ENCODE peak calls at places on chromosomes 2 and 18, in four cellular contexts. One of them, this sample, is unnamed.

GRCh38 chr18:49794740-49795139 is 18.6 kb downstream of the ACAA2 start:
- DNase-seq in K562: no peak
- DNase-seq in SK-N-SH: no peak
- DNase-seq in HepG2: no peak
- DNase-seq in this sample: no peak

GRCh38 chr2:128505150-128505490 is 186.5 kb upstream of the HS6ST1 start:
- DNase-seq in K562: no peak
- DNase-seq in SK-N-SH: no peak
- DNase-seq in HepG2: no peak
- DNase-seq in this sample: no peak

GRCh38 chr2:127968610-127969339 is 59.1 kb downstream of the SAP130 start:
- DNase-seq in K562: no peak
- DNase-seq in SK-N-SH: no peak
- DNase-seq in HepG2: no peak
- DNase-seq in this sample: no peak

GRCh38 chr2:37682473-37682872 is 11.0 kb upstream of the CDC42EP3 start:
- DNase-seq in K562: peak; percentile 21
- DNase-seq in SK-N-SH: no peak
- DNase-seq in HepG2: no peak
- DNase-seq in this sample: no peak

GRCh38 chr2:85584354-85584856 is at the start of gene VAMP5:
- DNase-seq in K562: no peak
- DNase-seq in SK-N-SH: peak; percentile 85
- DNase-seq in HepG2: peak; percentile 79
- DNase-seq in this sample: no peak

GRCh38 chr2:160484859-160485520 is 8.6 kb downstream of the RBMS1 start:
- DNase-seq in K562: no peak
- DNase-seq in SK-N-SH: no peak
- DNase-seq in HepG2: no peak
- DNase-seq in this sample: no peak

GRCh38 chr2:111157071-111157661 is 36.5 kb downstream of the BCL2L11 start:
- DNase-seq in K562: no peak
- DNase-seq in SK-N-SH: no peak
- DNase-seq in HepG2: no peak
- DNase-seq in this sample: no peak

GRCh38 chr18:10304853-10305252 is 149.6 kb upstream of the APCDD1 start:
- DNase-seq in K562: no peak
- DNase-seq in SK-N-SH: no peak
- DNase-seq in HepG2: no peak
- DNase-seq in this sample: no peak

GRCh38 chr2:120937736-120938131 is 202.1 kb downstream of the GLI2 start:
- DNase-seq in K562: no peak
- DNase-seq in SK-N-SH: no peak
- DNase-seq in HepG2: no peak
- DNase-seq in this sample: no peak

GRCh38 chr2:206392118-206392517 is 51.2 kb upstream of the ADAM23 start:
- DNase-seq in K562: peak; percentile 24
- DNase-seq in SK-N-SH: peak; percentile 75
- DNase-seq in HepG2: peak; percentile 62
- DNase-seq in this sample: peak; percentile 41

GRCh38 chr2:153431114-153431513 is 47.4 kb downstream of the RPRM start:
- DNase-seq in K562: no peak
- DNase-seq in SK-N-SH: no peak
- DNase-seq in HepG2: no peak
- DNase-seq in this sample: no peak

GRCh38 chr2:218013289-218013688 is 10.5 kb upstream of the TNS1 start:
- DNase-seq in K562: no peak
- DNase-seq in SK-N-SH: no peak
- DNase-seq in HepG2: no peak
- DNase-seq in this sample: no peak

GRCh38 chr2:121360566-121361300 is 75.7 kb upstream of the TFCP2L1 start:
- DNase-seq in K562: no peak
- DNase-seq in SK-N-SH: no peak
- DNase-seq in HepG2: no peak
- DNase-seq in this sample: peak; percentile 6

GRCh38 chr2:224263571-224264043 is 138.3 kb downstream of the FAM124B start:
- DNase-seq in K562: no peak
- DNase-seq in SK-N-SH: no peak
- DNase-seq in HepG2: no peak
- DNase-seq in this sample: no peak

GRCh38 chr2:121887513-121888188 is 132.2 kb downstream of the TSN start:
- DNase-seq in K562: no peak
- DNase-seq in SK-N-SH: no peak
- DNase-seq in HepG2: no peak
- DNase-seq in this sample: no peak

GRCh38 chr2:219025637-219026585 is 15.4 kb downstream of the CFAP65 start:
- DNase-seq in K562: no peak
- DNase-seq in SK-N-SH: no peak
- DNase-seq in HepG2: no peak
- DNase-seq in this sample: no peak

GRCh38 chr2:10833021-10833420 is 20.4 kb upstream of the PDIA6 start:
- DNase-seq in K562: no peak
- DNase-seq in SK-N-SH: no peak
- DNase-seq in HepG2: no peak
- DNase-seq in this sample: no peak

GRCh38 chr18:4352746-4353522 is 102.2 kb downstream of the DLGAP1 start:
- DNase-seq in K562: no peak
- DNase-seq in SK-N-SH: no peak
- DNase-seq in HepG2: no peak
- DNase-seq in this sample: no peak

GRCh38 chr18:23721711-23722479 is 32.6 kb downstream of the LAMA3 start:
- DNase-seq in K562: no peak
- DNase-seq in SK-N-SH: no peak
- DNase-seq in HepG2: no peak
- DNase-seq in this sample: no peak

GRCh38 chr2:150528861-150529801 is 41.7 kb upstream of the RND3 start:
- DNase-seq in K562: no peak
- DNase-seq in SK-N-SH: no peak
- DNase-seq in HepG2: no peak
- DNase-seq in this sample: peak; percentile 15

GRCh38 chr18:68764016-68764415 is 33.9 kb upstream of the CCDC102B start:
- DNase-seq in K562: no peak
- DNase-seq in SK-N-SH: no peak
- DNase-seq in HepG2: no peak
- DNase-seq in this sample: no peak
- TF ChIP-seq JUND in K562: no peak
- TF ChIP-seq JUND in SK-N-SH: no peak
- TF ChIP-seq JUND in HepG2: no peak
- TF ChIP-seq JUND in this sample: no peak

DNA sequence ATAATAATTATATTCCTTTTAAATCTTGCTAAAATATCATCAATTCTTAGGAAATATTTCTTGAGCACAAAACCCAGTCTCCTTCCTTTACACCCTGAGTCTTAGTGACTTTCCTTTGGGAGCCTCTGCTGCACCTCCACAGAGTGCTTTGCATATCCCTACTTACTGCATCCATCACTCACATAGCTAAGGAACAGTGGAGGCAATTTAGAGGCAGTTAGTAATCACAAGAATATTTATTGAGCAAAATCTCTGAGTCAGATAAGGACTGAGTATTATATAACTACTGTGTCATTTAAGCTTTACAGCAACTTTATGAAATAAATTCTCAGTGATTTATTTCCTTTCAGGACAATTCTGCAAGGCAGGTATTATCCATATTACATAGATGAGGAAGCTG is 327.7 kb downstream of the TMX3 start:
- DNase-seq in K562: no peak
- DNase-seq in SK-N-SH: no peak
- DNase-seq in HepG2: no peak
- DNase-seq in this sample: no peak
- TF ChIP-seq JUND in K562: no peak
- TF ChIP-seq JUND in SK-N-SH: no peak
- TF ChIP-seq JUND in HepG2: no peak
- TF ChIP-seq JUND in this sample: no peak

GRCh38 chr2:144607899-144608477 is 88.1 kb upstream of the ZEB2 start:
- DNase-seq in K562: no peak
- DNase-seq in SK-N-SH: no peak
- DNase-seq in HepG2: no peak
- DNase-seq in this sample: no peak

GRCh38 chr2:144605232-144605631 is 85.3 kb upstream of the ZEB2 start:
- DNase-seq in K562: no peak
- DNase-seq in SK-N-SH: no peak
- DNase-seq in HepG2: no peak
- DNase-seq in this sample: no peak

GRCh38 chr2:144598906-144599305 is 79.0 kb upstream of the ZEB2 start:
- DNase-seq in K562: no peak
- DNase-seq in SK-N-SH: no peak
- DNase-seq in HepG2: no peak
- DNase-seq in this sample: no peak

GRCh38 chr2:144606756-144607498 is 87.0 kb upstream of the ZEB2 start:
- DNase-seq in K562: no peak
- DNase-seq in SK-N-SH: no peak
- DNase-seq in HepG2: no peak
- DNase-seq in this sample: no peak

GRCh38 chr2:144603334-144603733 is 83.4 kb upstream of the ZEB2 start:
- DNase-seq in K562: no peak
- DNase-seq in SK-N-SH: no peak
- DNase-seq in HepG2: no peak
- DNase-seq in this sample: no peak
- TF ChIP-seq JUND in K562: no peak
- TF ChIP-seq JUND in SK-N-SH: no peak
- TF ChIP-seq JUND in HepG2: no peak
- TF ChIP-seq JUND in this sample: no peak

GRCh38 chr2:100980046-100980445 is 22.0 kb upstream of the RPL31 start:
- DNase-seq in K562: no peak
- DNase-seq in SK-N-SH: no peak
- DNase-seq in HepG2: no peak
- DNase-seq in this sample: no peak

GRCh38 chr2:100976634-100977391 is 25.3 kb upstream of the RPL31 start:
- DNase-seq in K562: no peak
- DNase-seq in SK-N-SH: no peak
- DNase-seq in HepG2: no peak
- DNase-seq in this sample: no peak

GRCh38 chr2:100977511-100977910 is 24.6 kb upstream of the RPL31 start:
- DNase-seq in K562: no peak
- DNase-seq in SK-N-SH: no peak
- DNase-seq in HepG2: no peak
- DNase-seq in this sample: no peak

GRCh38 chr2:100981011-100981410 is 21.1 kb upstream of the RPL31 start:
- DNase-seq in K562: no peak
- DNase-seq in SK-N-SH: no peak
- DNase-seq in HepG2: no peak
- DNase-seq in this sample: no peak

GRCh38 chr2:100978582-100979051 is 23.5 kb upstream of the RPL31 start:
- DNase-seq in K562: no peak
- DNase-seq in SK-N-SH: no peak
- DNase-seq in HepG2: no peak
- DNase-seq in this sample: no peak
- TF ChIP-seq JUND in K562: no peak
- TF ChIP-seq JUND in SK-N-SH: no peak
- TF ChIP-seq JUND in HepG2: no peak
- TF ChIP-seq JUND in this sample: no peak

GRCh38 chr2:119517433-119517832 is 6.8 kb downstream of the SCTR start:
- DNase-seq in K562: peak; percentile 79
- DNase-seq in SK-N-SH: peak; percentile 64
- DNase-seq in HepG2: peak; percentile 54
- DNase-seq in this sample: no peak
- TF ChIP-seq JUND in K562: peak; percentile 32
- TF ChIP-seq JUND in SK-N-SH: no peak
- TF ChIP-seq JUND in HepG2: no peak
- TF ChIP-seq JUND in this sample: no peak